ENCODE peak calls at places on chromosomes 1 and 21, in five cellular contexts. G is H1; W is GM23248; C is heart left ventricle; D is CD4-positive, CD25-positive, alpha-beta regulatory T cell. M is an unnamed sample. For H3K4me1, the result is how much of the 10 kb centered on the place peaks cover.

GRCh38 chr1:53964109-53964508 is 18.0 kb downstream of the LRRC42 start:
- DNase-seq in G (no peak), W (no peak), C (no peak), D (no peak), M (no peak)

GRCh38 chr1:8222789-8223188 is 95.1 kb upstream of the SLC45A1 start:
- DNase-seq in G (no peak), W (no peak), C (no peak), D (no peak), M (no peak)

GRCh38 chr1:183075861-183076260 is 52.6 kb downstream of the LAMC1 start:
- DNase-seq in G (no peak), W (peak), C (no peak), D (no peak), M (no peak)

GRCh38 chr1:164803366-164803765 is 244.4 kb downstream of the PBX1 start:
- DNase-seq in G (no peak), W (no peak), C (no peak), D (no peak), M (no peak)

GRCh38 chr1:156376146-156376545 is 7.1 kb downstream of the RHBG start:
- DNase-seq in G (no peak), W (peak), C (no peak), D (no peak), M (no peak)

GRCh38 chr21:44992608-44993031 is 52.8 kb downstream of the SLX9 start:
- DNase-seq in G (no peak), W (no peak), C (no peak), D (no peak), M (no peak)

GRCh38 chr1:107687846-107688753 is 276.9 kb downstream of the VAV3 start:
- DNase-seq in G (no peak), W (peak), C (no peak), D (no peak), M (no peak)

GRCh38 chr1:3905266-3905952 is 5.3 kb upstream of the C1orf174 start:
- DNase-seq in G (no peak), W (no peak), C (no peak), D (no peak), M (no peak)

GRCh38 chr1:170735366-170736263 is 71.7 kb downstream of the PRRX1 start:
- DNase-seq in G (no peak), W (no peak), C (no peak), D (no peak), M (no peak)

GRCh38 chr1:205450448-205450847 is 5.4 kb downstream of the BLACAT1 start:
- DNase-seq in G (peak), W (no peak), C (no peak), D (no peak), M (no peak)

GRCh38 chr21:29017639-29018237 is 1.4 kb downstream of the RWDD2B start:
- DNase-seq in G (no peak), W (peak), C (no peak), D (peak), M (no peak)

GRCh38 chr21:42614811-42615342 is 38.5 kb upstream of the PDE9A start:
- DNase-seq in G (no peak), W (peak), C (no peak), D (peak), M (no peak)

GRCh38 chr21:38181101-38181500 is 75.7 kb upstream of the KCNJ15 start:
- DNase-seq in G (no peak), W (peak), C (no peak), D (no peak), M (no peak)

GRCh38 chr1:223143760-223144248 is 756 bp upstream of the TLR5 start:
- DNase-seq in G (no peak), W (no peak), C (no peak), D (peak), M (no peak)

GRCh38 chr1:86296305-86297205 is 99.6 kb downstream of the ODF2L start:
- DNase-seq in G (no peak), W (no peak), C (no peak), D (no peak), M (no peak)

GRCh38 chr1:247216246-247216645 is 39.6 kb upstream of the VN1R5 start:
- DNase-seq in G (no peak), W (no peak), C (no peak), D (no peak), M (no peak)

GRCh38 chr1:184289825-184290550 is 96.8 kb upstream of the C1orf21 start:
- DNase-seq in G (no peak), W (no peak), C (no peak), D (peak), M (no peak)

GRCh38 chr21:34589511-34590282 is 25.2 kb downstream of the RCAN1 start:
- DNase-seq in G (no peak), W (no peak), C (no peak), D (no peak), M (no peak)

GRCh38 chr1:183106166-183106565 is 79.9 kb upstream of the LAMC2 start:
- DNase-seq in G (no peak), W (no peak), C (no peak), D (no peak), M (no peak)

GRCh38 chr1:5667513-5668325 is 324.5 kb downstream of the NPHP4 start:
- DNase-seq in G (no peak), W (no peak), C (no peak), D (no peak), M (no peak)

GRCh38 chr1:46535063-46535462 is 16.4 kb downstream of the KNCN start:
- DNase-seq in G (no peak), W (peak), C (no peak), D (peak), M (no peak)

GRCh38 chr1:46811053-46811452 is 12.2 kb downstream of the CYP4B1 start:
- DNase-seq in G (no peak), W (no peak), C (no peak), D (no peak), M (no peak)

GRCh38 chr21:32463367-32463766 is 50.9 kb downstream of the EVA1C start:
- DNase-seq in G (no peak), W (no peak), C (no peak), D (no peak), M (no peak)

GRCh38 chr1:222224576-222224975 is 323.3 kb downstream of the HHIPL2 start:
- DNase-seq in G (no peak), W (peak), C (no peak), D (no peak), M (no peak)

GRCh38 chr1:23617019-23617418 is 57.7 kb upstream of the ID3 start:
- DNase-seq in G (no peak), W (no peak), C (no peak), D (no peak), M (no peak)

GRCh38 chr1:23615852-23616251 is 56.6 kb upstream of the ID3 start:
- DNase-seq in G (no peak), W (no peak), C (no peak), D (no peak), M (no peak)

GRCh38 chr1:23614128-23614660 is 54.9 kb upstream of the ID3 start:
- DNase-seq in G (no peak), W (no peak), C (no peak), D (no peak), M (no peak)

GRCh38 chr1:23616292-23616822 is 57.1 kb upstream of the ID3 start:
- DNase-seq in G (no peak), W (no peak), C (no peak), D (no peak), M (no peak)

GRCh38 chr1:23615423-23615822 is 56.1 kb upstream of the ID3 start:
- DNase-seq in G (no peak), W (no peak), C (no peak), D (no peak), M (no peak)
- H3K4me1 ChIP-seq in G (under half), W (under half), C (under half), D (half or more), M (under half)

GRCh38 chr1:2212542-2213491 is 15.3 kb upstream of the SKI start:
- DNase-seq in G (peak), W (peak), C (peak), D (peak), M (peak)
- H3K4me3 ChIP-seq in G (peak), W (peak), C (peak), D (no peak), M (peak)

DNA sequence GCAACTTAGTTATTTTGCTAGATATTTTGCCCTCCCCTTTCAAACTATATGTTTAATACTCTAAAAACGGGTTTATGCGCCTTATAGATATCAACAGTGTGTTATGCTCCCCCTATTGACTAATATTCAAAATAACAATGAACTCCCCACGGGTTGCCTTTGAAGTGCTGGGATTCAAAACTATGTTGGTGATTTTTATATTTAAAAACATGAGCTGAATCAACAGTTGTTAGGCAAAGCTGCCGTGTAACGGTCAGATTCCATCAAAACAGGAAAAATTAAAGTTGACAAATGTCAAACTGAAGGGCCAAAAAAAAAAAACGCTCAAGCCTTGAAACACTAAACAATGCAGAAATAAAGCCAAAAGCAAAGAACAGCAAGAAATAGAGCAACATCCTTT is 2.5 kb downstream of the TGFBR3 start:
- DNase-seq in G (no peak), W (peak), C (no peak), D (peak), M (no peak)
- H3K27ac ChIP-seq in G (no peak), W (peak), C (peak), D (no peak), M (no peak)

GRCh38 chr1:15245593-15246325 is 1.3 kb upstream of the FHAD1 start:
- DNase-seq in G (no peak), W (peak), C (no peak), D (no peak), M (no peak)
- H3K4me1 ChIP-seq in G (under half), W (under half), C (under half), D (under half), M (under half)

GRCh38 chr1:11216074-11216473 is 26.9 kb downstream of the ANGPTL7 start:
- DNase-seq in G (no peak), W (no peak), C (no peak), D (no peak), M (no peak)
- H3K4me3 ChIP-seq in G (no peak), W (no peak), C (no peak), D (no peak), M (no peak)

DNA sequence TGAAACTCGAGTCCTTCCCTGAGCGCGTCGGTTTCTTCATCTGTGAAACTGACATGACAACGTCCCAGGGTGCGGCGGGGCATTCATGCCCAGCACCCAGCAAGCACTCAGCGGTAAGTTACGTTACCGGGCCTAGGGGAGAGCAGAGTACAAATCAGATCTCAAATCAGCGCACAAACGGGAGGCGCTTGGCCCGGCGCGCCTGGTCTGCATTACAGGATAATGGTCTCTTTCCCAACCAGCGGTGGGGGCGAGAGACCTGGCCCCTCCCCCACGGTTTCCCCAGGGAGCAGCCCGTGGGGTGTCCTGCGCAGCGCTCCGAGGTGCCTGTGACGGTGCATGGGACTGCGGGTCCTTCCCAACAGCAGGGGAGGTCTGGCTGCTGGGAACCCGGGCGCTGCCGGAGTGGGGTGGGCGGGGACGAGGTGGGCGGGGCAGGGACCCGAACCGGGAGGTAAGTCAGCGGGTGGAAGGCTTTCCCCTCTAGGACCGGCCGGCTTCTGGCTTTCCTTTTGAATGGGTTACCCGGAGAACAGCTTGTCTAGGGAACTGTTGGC is 1.0 kb downstream of the TMEM51 start:
- DNase-seq in G (peak), W (peak), C (peak), D (no peak), M (no peak)
- H3K27ac ChIP-seq in G (no peak), W (no peak), C (peak), D (no peak), M (peak)

GRCh38 chr1:203534526-203534925 is 40.6 kb downstream of the OPTC start:
- DNase-seq in G (no peak), W (peak), C (no peak), D (no peak), M (no peak)

GRCh38 chr1:203538726-203539125 is 44.8 kb downstream of the OPTC start:
- DNase-seq in G (no peak), W (no peak), C (no peak), D (no peak), M (no peak)

GRCh38 chr1:203537806-203538464 is 44.0 kb downstream of the OPTC start:
- DNase-seq in G (no peak), W (peak), C (no peak), D (no peak), M (peak)

GRCh38 chr1:203536981-203537455 is 43.1 kb downstream of the OPTC start:
- DNase-seq in G (no peak), W (peak), C (no peak), D (no peak), M (peak)

DNA sequence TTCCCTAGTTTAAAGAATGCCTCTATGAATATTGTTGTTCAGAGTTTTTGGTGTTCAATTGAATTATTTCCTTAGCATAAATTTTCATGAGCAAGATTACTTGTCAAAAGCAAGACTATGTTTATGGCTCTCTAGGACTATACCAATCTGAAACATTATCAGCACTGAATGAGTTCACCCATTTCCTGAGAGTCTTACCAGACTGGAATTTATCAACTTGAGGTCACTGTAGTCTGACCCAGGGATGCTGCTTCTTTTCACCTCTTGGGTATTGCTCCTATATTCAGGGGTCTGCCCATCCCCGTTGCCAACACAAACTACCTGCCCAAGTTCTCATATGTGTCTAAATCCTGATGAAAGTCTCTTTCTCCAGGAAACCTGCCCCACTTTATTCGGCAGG is 42.6 kb downstream of the OPTC start:
- DNase-seq in G (no peak), W (peak), C (no peak), D (no peak), M (no peak)
- H3K4me1 ChIP-seq in G (under half), W (under half), C (under half), D (under half), M (under half)

DNA sequence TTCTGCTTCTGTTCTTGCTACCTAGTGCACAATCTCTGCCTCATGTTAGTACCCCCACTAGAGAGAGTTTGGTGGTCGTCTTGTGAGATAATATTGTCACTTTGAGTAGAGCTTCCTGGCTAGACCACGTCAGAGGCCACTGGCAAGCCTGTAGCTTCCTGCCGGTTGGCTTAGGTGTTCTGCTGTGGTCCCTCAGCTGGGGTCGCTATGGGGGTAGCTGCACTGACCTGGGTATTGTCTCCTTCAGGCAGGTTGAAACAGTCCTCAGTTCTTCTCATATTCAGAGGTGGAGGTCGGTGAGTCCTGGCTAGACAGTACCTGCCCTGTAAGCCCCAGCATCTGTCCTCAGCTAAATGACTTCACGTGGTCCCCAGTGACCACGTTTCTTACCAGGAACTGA is 86.2 kb downstream of the C1orf94 start:
- DNase-seq in G (peak), W (no peak), C (no peak), D (no peak), M (no peak)
- H3K4me3 ChIP-seq in G (no peak), W (no peak), C (no peak), D (no peak), M (no peak)

DNA sequence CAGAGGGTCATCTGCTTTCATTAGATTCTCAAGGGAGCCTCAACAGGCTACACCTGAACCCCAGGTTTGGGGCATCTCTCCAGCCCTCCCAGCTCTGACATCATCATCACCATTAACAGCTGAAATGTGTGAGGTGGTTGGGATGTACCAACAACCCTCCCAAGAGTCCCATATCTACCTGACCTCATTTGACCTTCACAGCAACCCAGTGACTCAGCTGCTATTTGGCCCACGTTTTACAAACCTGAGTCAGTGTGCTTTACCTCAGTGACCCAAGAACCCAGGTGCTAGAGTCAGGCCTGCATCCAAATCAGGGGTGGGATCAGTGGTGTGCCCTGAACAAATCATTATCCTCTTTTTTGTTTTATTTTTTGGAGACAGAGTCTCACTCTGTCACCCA is 53.3 kb upstream of the TINAGL1 start:
- DNase-seq in G (no peak), W (peak), C (no peak), D (no peak), M (no peak)
- H3K27ac ChIP-seq in G (no peak), W (no peak), C (peak), D (no peak), M (no peak)

DNA sequence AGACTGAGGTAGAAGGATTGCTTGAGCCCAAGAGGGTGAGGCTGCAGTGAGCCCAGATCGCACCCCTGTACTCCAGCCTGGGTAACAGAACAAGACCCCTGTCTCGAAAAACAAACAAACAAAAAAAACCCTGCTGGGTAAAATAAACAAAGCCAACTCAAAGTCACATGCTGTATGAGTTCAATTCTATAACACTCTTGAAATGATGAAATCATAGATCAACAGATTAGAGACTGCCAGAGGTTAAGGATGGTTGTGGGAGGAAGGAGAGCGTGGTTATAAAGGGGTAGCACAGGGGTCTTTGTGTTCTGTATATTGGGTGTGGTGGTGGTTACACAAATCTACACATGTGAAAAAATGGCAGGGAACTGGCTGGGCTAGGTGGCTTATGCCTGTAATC is 62.5 kb downstream of the TAS1R2 start:
- DNase-seq in G (no peak), W (no peak), C (no peak), D (no peak), M (no peak)
- H3K4me1 ChIP-seq in G (under half), W (under half), C (under half), D (under half), M (under half)